ENCODE peak calls at places on chromosome 14, in four cellular contexts. One of them, this sample, is unnamed.

GRCh38 chr14:55416866-55417265 is 5.2 kb upstream of the ATG14 start:
- DNase-seq in CD8-positive, alpha-beta memory T cell: no peak
- DNase-seq in vagina: no peak
- DNase-seq in MM.1S: peak
- DNase-seq in this sample: no peak

GRCh38 chr14:68627868-68628604 is 164.8 kb downstream of the ZFP36L1 start:
- DNase-seq in MM.1S: no peak
- DNase-seq in vagina: peak
- DNase-seq in CD8-positive, alpha-beta memory T cell: peak
- DNase-seq in this sample: peak

GRCh38 chr14:33573296-33573695 is 377.6 kb downstream of the EGLN3 start:
- DNase-seq in vagina: no peak
- DNase-seq in CD8-positive, alpha-beta memory T cell: no peak
- DNase-seq in MM.1S: no peak
- DNase-seq in this sample: no peak

GRCh38 chr14:34851395-34851794 is 23.8 kb downstream of the BAZ1A start:
- DNase-seq in vagina: no peak
- DNase-seq in MM.1S: no peak
- DNase-seq in CD8-positive, alpha-beta memory T cell: no peak
- DNase-seq in this sample: no peak

GRCh38 chr14:32683679-32684078 is 255.0 kb upstream of the NPAS3 start:
- DNase-seq in CD8-positive, alpha-beta memory T cell: no peak
- DNase-seq in vagina: no peak
- DNase-seq in MM.1S: peak
- DNase-seq in this sample: no peak

GRCh38 chr14:23559010-23559920 is 3.2 kb downstream of the THTPA start:
- DNase-seq in vagina: no peak
- DNase-seq in CD8-positive, alpha-beta memory T cell: peak
- DNase-seq in MM.1S: peak
- DNase-seq in this sample: peak

GRCh38 chr14:105151131-105151837 is 17.3 kb downstream of the JAG2 start:
- DNase-seq in CD8-positive, alpha-beta memory T cell: no peak
- DNase-seq in MM.1S: no peak
- DNase-seq in vagina: no peak
- DNase-seq in this sample: no peak

GRCh38 chr14:56514663-56515371 is 64.8 kb upstream of the TMEM260 start:
- DNase-seq in vagina: no peak
- DNase-seq in MM.1S: no peak
- DNase-seq in CD8-positive, alpha-beta memory T cell: no peak
- DNase-seq in this sample: no peak

GRCh38 chr14:96167224-96168148 is 37.2 kb upstream of the BDKRB2 start:
- DNase-seq in CD8-positive, alpha-beta memory T cell: no peak
- DNase-seq in MM.1S: no peak
- DNase-seq in vagina: peak
- DNase-seq in this sample: no peak

GRCh38 chr14:52949711-52950409 is 990 bp downstream of the FERMT2 start:
- DNase-seq in CD8-positive, alpha-beta memory T cell: peak
- DNase-seq in MM.1S: no peak
- DNase-seq in vagina: no peak
- DNase-seq in this sample: no peak

DNA sequence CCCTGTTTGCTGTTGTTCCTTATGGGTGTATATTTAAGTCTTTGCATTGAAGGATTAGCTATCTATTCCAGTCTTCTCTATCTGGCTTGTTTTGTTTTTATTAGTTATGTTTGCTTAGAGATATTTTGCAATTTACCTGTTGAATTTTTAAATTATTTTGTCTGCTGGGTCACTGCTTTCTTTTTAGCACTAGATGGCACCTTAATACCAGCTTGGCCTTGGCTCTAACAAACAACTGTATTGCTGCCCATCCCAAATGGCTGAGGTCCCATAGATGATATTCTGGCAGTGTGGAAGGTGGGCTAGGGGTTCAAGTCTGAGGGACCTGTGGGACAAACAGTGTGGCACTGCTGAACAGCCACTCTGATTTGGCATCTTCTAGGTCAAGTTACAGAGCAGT is 144.0 kb upstream of the FBXO33 start:
- DNase-seq in vagina: no peak
- DNase-seq in MM.1S: no peak
- DNase-seq in CD8-positive, alpha-beta memory T cell: no peak
- DNase-seq in this sample: no peak
- H3K4me3 ChIP-seq in vagina: no peak
- H3K4me3 ChIP-seq in MM.1S: no peak
- H3K4me3 ChIP-seq in CD8-positive, alpha-beta memory T cell: no peak
- H3K4me3 ChIP-seq in this sample: no peak

GRCh38 chr14:100820945-100821344 is 5.0 kb upstream of the MEG3 start:
- DNase-seq in vagina: no peak
- DNase-seq in MM.1S: no peak
- DNase-seq in CD8-positive, alpha-beta memory T cell: no peak
- DNase-seq in this sample: no peak
- H3K27ac ChIP-seq in vagina: no peak
- H3K27ac ChIP-seq in MM.1S: no peak
- H3K27ac ChIP-seq in CD8-positive, alpha-beta memory T cell: no peak
- H3K27ac ChIP-seq in this sample: no peak

DNA sequence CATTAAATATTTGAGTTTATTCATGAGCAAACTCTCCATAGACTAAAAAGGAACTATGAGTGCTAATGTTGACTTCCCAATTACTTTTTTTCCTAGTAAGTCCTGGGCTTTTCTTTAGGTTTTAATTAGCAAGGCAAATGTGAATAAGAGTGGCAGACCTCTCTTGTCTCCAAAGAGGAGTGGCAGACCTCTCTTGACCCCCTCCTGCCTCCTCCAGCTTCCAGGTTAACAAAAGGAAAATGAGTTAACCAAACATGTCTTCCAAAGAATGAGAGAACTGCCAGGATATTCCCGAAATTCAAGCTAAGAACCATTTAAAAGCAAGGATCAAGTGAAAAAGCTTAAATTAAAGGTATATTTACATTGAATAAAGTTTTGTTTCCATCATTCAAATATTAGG is 253.2 kb downstream of the MDGA2 start:
- DNase-seq in CD8-positive, alpha-beta memory T cell: no peak
- DNase-seq in MM.1S: no peak
- DNase-seq in vagina: no peak
- DNase-seq in this sample: no peak
- H3K4me3 ChIP-seq in CD8-positive, alpha-beta memory T cell: no peak
- H3K4me3 ChIP-seq in MM.1S: no peak
- H3K4me3 ChIP-seq in vagina: no peak
- H3K4me3 ChIP-seq in this sample: no peak

DNA sequence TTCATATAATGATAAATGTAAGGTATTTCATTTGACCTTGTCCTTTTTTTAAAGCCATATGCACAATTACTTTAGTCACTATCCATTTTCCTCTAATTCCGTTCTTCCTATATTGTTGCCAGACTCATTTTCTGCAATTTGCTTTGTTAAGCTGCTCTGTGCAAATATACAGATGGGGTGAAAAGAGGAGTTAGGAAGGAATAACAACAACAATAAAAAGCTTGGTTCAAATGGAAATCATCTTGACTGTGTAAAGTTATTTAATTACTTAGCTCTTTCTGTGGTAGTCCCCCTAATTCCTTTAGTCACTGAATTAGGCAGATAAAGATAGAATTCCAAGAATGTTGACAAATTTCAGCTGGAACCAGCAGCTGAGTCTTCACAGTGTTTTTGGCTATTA is 838.0 kb downstream of the RPS29 start:
- DNase-seq in MM.1S: no peak
- DNase-seq in CD8-positive, alpha-beta memory T cell: no peak
- DNase-seq in vagina: no peak
- DNase-seq in this sample: no peak
- H3K27ac ChIP-seq in MM.1S: no peak
- H3K27ac ChIP-seq in CD8-positive, alpha-beta memory T cell: no peak
- H3K27ac ChIP-seq in vagina: no peak
- H3K27ac ChIP-seq in this sample: no peak

This sample was measured in CD8-positive, alpha-beta T cell.